ENCODE peak calls at places on chromosomes 11 and 22, in ten cellular contexts. F is AG09309, Y is IMR-90, H is AG10803, K is choroid plexus epithelial cell, B is lower lobe of right lung, C is SK-N-SH, Z is foreskin fibroblast, S is fibroblast of mammary gland, J is iPS DF 6.9. O is an unnamed sample.

GRCh38 chr22:36470994-36471331 is 10.5 kb downstream of the TXN2 start:
- DNase-seq in F (no peak), Y (peak), H (peak), K (peak), B (no peak), C (no peak), Z (no peak), S (peak), J (no peak), O (no peak)

GRCh38 chr11:90341986-90342385 is 119.1 kb upstream of the CHORDC1 start:
- DNase-seq in F (no peak), Y (no peak), H (no peak), K (no peak), B (no peak), C (no peak), Z (no peak), S (no peak), J (no peak), O (no peak)

GRCh38 chr22:43241138-43241597 is 54.2 kb upstream of the TTLL12 start:
- DNase-seq in F (no peak), Y (no peak), H (no peak), K (no peak), B (peak), C (no peak), Z (no peak), S (no peak), J (no peak), O (no peak)

GRCh38 chr11:17418437-17418836 is 30.0 kb upstream of the KCNJ11 start:
- DNase-seq in F (no peak), Y (no peak), H (no peak), K (no peak), B (no peak), C (no peak), Z (no peak), S (no peak), J (no peak), O (no peak)

GRCh38 chr11:28107331-28107725 is 628 bp downstream of the KIF18A start:
- DNase-seq in F (no peak), Y (peak), H (peak), K (peak), B (no peak), C (peak), Z (no peak), S (peak), J (no peak), O (peak)

GRCh38 chr11:119356349-119357031 is 10.0 kb upstream of the MFRP start:
- DNase-seq in F (no peak), Y (peak), H (peak), K (peak), B (peak), C (peak), Z (peak), S (peak), J (no peak), O (peak)

GRCh38 chr22:45450101-45450785 is 36.8 kb downstream of the RIBC2 start:
- DNase-seq in F (no peak), Y (no peak), H (peak), K (no peak), B (no peak), C (no peak), Z (peak), S (peak), J (no peak), O (no peak)

GRCh38 chr11:111911563-111912401 is at the start of gene CRYAB:
- DNase-seq in F (peak), Y (peak), H (peak), K (peak), B (peak), C (no peak), Z (peak), S (peak), J (no peak), O (no peak)

GRCh38 chr11:119571311-119571710 is 148.3 kb upstream of the THY1 start:
- DNase-seq in F (no peak), Y (no peak), H (no peak), K (no peak), B (no peak), C (no peak), Z (no peak), S (no peak), J (no peak), O (no peak)

GRCh38 chr11:95698939-95699562 is 90.5 kb downstream of the FAM76B start:
- DNase-seq in F (no peak), Y (peak), H (peak), K (peak), B (no peak), C (no peak), Z (peak), S (peak), J (no peak), O (no peak)

GRCh38 chr22:42270512-42271190 is at the start of gene TCF20:
- DNase-seq in F (no peak), Y (peak), H (peak), K (peak), B (peak), C (peak), Z (peak), S (peak), J (no peak), O (peak)

GRCh38 chr11:75815345-75815983 is 454 bp downstream of the UVRAG start:
- DNase-seq in F (no peak), Y (peak), H (peak), K (peak), B (peak), C (no peak), Z (no peak), S (peak), J (no peak), O (no peak)

GRCh38 chr11:61473370-61474025 is 35.1 kb upstream of the LRRC10B start:
- DNase-seq in F (no peak), Y (peak), H (no peak), K (no peak), B (no peak), C (no peak), Z (peak), S (peak), J (no peak), O (no peak)

GRCh38 chr11:46369458-46370152 is 11.9 kb upstream of the MDK start:
- DNase-seq in F (no peak), Y (peak), H (peak), K (peak), B (no peak), C (peak), Z (peak), S (peak), J (no peak), O (peak)

GRCh38 chr22:29062286-29062949 is 787 bp upstream of the C22orf31 start:
- DNase-seq in F (no peak), Y (no peak), H (no peak), K (no peak), B (no peak), C (no peak), Z (peak), S (no peak), J (no peak), O (no peak)

GRCh38 chr11:102564110-102564509 is 33.6 kb upstream of the MMP7 start:
- DNase-seq in F (peak), Y (peak), H (peak), K (peak), B (no peak), C (no peak), Z (peak), S (peak), J (no peak), O (no peak)

GRCh38 chr22:28882878-28883656 is at the start of gene ZNRF3:
- DNase-seq in F (peak), Y (peak), H (peak), K (peak), B (peak), C (peak), Z (peak), S (peak), J (no peak), O (peak)

GRCh38 chr22:32706149-32706548 is 95.4 kb upstream of the TIMP3 start:
- DNase-seq in F (no peak), Y (no peak), H (no peak), K (no peak), B (no peak), C (no peak), Z (no peak), S (peak), J (no peak), O (no peak)

GRCh38 chr11:2443881-2444300 is 423 bp downstream of the TRPM5 start:
- DNase-seq in F (no peak), Y (no peak), H (no peak), K (no peak), B (peak), C (no peak), Z (no peak), S (no peak), J (no peak), O (no peak)

GRCh38 chr11:2445107-2445947 is 519 bp downstream of the KCNQ1 start:
- DNase-seq in F (no peak), Y (no peak), H (no peak), K (no peak), B (peak), C (no peak), Z (no peak), S (no peak), J (no peak), O (no peak)

GRCh38 chr11:2443406-2443805 is 908 bp downstream of the TRPM5 start:
- DNase-seq in F (no peak), Y (no peak), H (no peak), K (no peak), B (peak), C (no peak), Z (no peak), S (no peak), J (no peak), O (no peak)

GRCh38 chr11:2445948-2446551 is 1.2 kb downstream of the KCNQ1 start:
- DNase-seq in F (no peak), Y (no peak), H (no peak), K (no peak), B (peak), C (peak), Z (no peak), S (no peak), J (no peak), O (no peak)

GRCh38 chr11:2444301-2445106 is at the start of the genes KCNQ1 and TRPM5:
- DNase-seq in F (no peak), Y (no peak), H (no peak), K (no peak), B (peak), C (peak), Z (peak), S (no peak), J (no peak), O (no peak)
- H3K4me3 ChIP-seq in F (no peak), Y (no peak), H (no peak), K (no peak), B (peak), C (peak), Z (no peak), S (no peak), J (peak), O (no peak)

GRCh38 chr11:57309106-57310059 is 15.4 kb downstream of the TNKS1BP1 start:
- DNase-seq in F (no peak), Y (no peak), H (no peak), K (no peak), B (no peak), C (no peak), Z (no peak), S (no peak), J (no peak), O (no peak)
- H3K4me3 ChIP-seq in F (no peak), Y (no peak), H (no peak), K (no peak), B (no peak), C (no peak), Z (no peak), S (no peak), J (no peak), O (no peak)

GRCh38 chr22:37627091-37627490 is 12.4 kb upstream of the SH3BP1 start:
- DNase-seq in F (no peak), Y (no peak), H (no peak), K (no peak), B (no peak), C (no peak), Z (peak), S (no peak), J (no peak), O (no peak)
- H3K4me3 ChIP-seq in F (no peak), Y (no peak), H (no peak), K (no peak), B (no peak), C (no peak), Z (no peak), S (no peak), J (no peak), O (peak)

DNA sequence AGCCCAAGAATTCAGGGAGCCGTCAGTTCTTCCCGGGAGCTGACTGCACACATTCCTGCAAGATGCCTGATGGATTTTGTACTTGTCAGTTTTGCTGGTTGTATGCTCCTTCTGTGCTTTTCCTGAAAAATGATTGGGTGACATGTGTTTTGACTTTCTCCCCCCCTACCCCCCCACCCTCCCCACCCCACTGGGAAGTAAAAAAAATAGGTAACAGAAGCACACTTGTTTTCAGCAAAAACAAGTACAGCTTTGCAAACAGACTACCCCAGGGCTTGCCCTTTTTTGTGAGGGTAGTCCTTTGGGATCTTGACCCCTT is 1.1 kb downstream of the PPFIA1 start:
- DNase-seq in F (no peak), Y (no peak), H (no peak), K (no peak), B (no peak), C (no peak), Z (no peak), S (no peak), J (no peak), O (no peak)
- H3K4me3 ChIP-seq in F (peak), Y (peak), H (peak), K (peak), B (peak), C (peak), Z (peak), S (peak), J (peak), O (peak)

GRCh38 chr22:30927806-30928205 is 40.8 kb downstream of the MORC2 start:
- DNase-seq in F (no peak), Y (no peak), H (no peak), K (no peak), B (no peak), C (no peak), Z (no peak), S (no peak), J (no peak), O (no peak)

GRCh38 chr22:30928401-30928800 is 40.2 kb downstream of the MORC2 start:
- DNase-seq in F (no peak), Y (no peak), H (no peak), K (no peak), B (no peak), C (no peak), Z (no peak), S (no peak), J (no peak), O (no peak)

GRCh38 chr22:30923168-30923900 is 45.2 kb downstream of the MORC2 start:
- DNase-seq in F (no peak), Y (no peak), H (no peak), K (no peak), B (no peak), C (no peak), Z (no peak), S (no peak), J (no peak), O (no peak)

GRCh38 chr22:30926706-30927105 is 41.9 kb downstream of the MORC2 start:
- DNase-seq in F (no peak), Y (no peak), H (no peak), K (no peak), B (no peak), C (no peak), Z (no peak), S (no peak), J (no peak), O (no peak)

DNA sequence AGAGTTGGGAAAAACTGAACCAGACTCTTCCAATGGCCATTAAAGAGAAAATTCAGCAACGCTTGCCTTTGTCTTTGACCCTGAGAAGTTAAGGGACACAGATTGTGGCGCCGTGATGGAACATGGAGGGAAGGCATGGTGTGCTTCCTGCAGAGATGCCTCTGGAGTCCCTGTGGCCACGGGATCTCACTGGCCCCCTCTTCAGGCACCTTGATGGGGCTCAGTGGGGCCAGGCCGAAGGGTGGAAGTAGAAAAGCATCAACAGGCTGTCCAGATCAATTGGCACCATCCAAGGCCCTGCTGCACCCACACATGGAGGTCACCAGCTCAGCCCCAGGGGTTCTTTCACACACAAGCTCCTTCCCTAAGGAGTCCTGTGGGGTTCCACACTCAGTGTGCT is 42.9 kb downstream of the MORC2 start:
- DNase-seq in F (no peak), Y (no peak), H (no peak), K (no peak), B (no peak), C (no peak), Z (no peak), S (no peak), J (no peak), O (no peak)
- H3K4me3 ChIP-seq in F (no peak), Y (no peak), H (no peak), K (no peak), B (no peak), C (no peak), Z (no peak), S (no peak), J (no peak), O (no peak)

GRCh38 chr11:107293677-107294344 is 163.8 kb downstream of the CWF19L2 start:
- DNase-seq in F (no peak), Y (no peak), H (no peak), K (no peak), B (no peak), C (no peak), Z (no peak), S (no peak), J (no peak), O (no peak)
- H3K4me3 ChIP-seq in F (no peak), Y (no peak), H (no peak), K (no peak), B (no peak), C (no peak), Z (no peak), S (no peak), J (no peak), O (no peak)

GRCh38 chr11:122976396-122976733 is 5.3 kb downstream of the BSX start:
- DNase-seq in F (no peak), Y (no peak), H (no peak), K (no peak), B (no peak), C (no peak), Z (no peak), S (no peak), J (no peak), O (no peak)

GRCh38 chr11:122979103-122979814 is 2.4 kb downstream of the BSX start:
- DNase-seq in F (no peak), Y (no peak), H (no peak), K (no peak), B (no peak), C (no peak), Z (no peak), S (no peak), J (no peak), O (no peak)

GRCh38 chr11:122978303-122978620 is 3.4 kb downstream of the BSX start:
- DNase-seq in F (no peak), Y (no peak), H (no peak), K (no peak), B (no peak), C (no peak), Z (no peak), S (no peak), J (no peak), O (no peak)

GRCh38 chr11:122976734-122977454 is 4.7 kb downstream of the BSX start:
- DNase-seq in F (no peak), Y (no peak), H (no peak), K (no peak), B (no peak), C (peak), Z (no peak), S (no peak), J (no peak), O (no peak)

DNA sequence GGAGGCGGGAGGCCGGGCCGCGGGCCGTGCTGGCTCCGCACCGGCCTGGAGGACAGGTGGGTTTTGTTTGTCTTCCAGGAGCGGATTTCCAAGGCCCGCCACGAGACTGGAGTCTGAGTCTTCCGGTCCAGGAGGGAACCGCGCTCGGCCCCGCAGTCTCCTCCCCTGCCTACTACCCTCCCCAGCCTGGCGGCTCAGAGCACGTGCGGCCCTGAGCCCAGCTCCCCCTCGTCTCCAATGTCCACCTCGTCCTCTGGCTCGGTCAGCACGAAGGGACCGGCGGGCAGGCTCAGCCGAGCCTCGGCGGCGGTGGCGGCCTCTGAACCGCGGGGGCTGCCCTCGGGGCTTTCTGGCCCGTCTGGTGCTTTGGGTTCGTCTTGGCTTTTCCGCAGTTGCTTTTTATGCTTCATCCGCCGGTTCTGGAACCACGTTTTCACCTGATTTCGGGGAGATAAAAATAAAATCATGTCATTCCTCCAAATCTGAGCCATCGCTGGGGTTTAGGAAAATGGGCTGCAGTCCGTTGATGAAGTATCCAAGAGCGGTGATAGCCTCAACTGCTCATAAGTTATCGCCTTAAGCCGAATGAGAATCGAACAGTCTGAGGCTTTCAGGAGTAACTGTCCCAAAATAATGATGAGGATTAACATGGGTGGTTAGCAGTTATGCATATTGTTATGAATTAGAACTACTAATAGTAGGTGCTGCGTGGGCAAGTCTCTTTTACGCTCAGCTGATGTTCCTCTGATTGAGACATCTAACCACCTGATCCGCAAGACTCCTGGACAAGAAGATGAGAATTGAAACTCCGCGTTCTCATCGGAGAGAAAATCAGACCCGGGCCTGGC is 4.0 kb downstream of the BSX start:
- DNase-seq in F (no peak), Y (no peak), H (no peak), K (no peak), B (no peak), C (peak), Z (no peak), S (no peak), J (no peak), O (no peak)
- H3K4me3 ChIP-seq in F (no peak), Y (no peak), H (no peak), K (no peak), B (peak), C (no peak), Z (no peak), S (no peak), J (peak), O (no peak)

DNA sequence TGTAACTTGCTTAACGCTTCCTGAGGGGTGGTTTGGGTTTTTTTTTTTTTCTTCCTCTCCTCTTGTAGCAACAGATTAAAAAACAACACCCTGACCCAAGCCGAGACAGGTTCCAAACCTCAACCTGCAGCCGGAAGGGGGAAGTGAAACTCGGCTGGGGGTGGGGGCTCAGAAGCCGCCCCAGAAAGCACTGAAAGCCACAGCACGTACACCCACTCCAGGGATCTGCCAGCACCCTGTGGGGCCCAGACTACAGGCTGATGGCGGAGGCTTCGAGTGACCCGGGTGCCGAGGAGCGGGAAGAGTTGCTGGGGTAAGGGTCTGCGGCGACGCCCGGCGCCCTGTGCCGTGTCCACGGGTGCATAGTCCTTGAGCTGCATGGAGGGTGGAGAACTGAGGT is at the start of gene LSP1:
- DNase-seq in F (no peak), Y (no peak), H (no peak), K (no peak), B (peak), C (no peak), Z (no peak), S (no peak), J (no peak), O (peak)
- H3K4me3 ChIP-seq in F (no peak), Y (no peak), H (no peak), K (no peak), B (peak), C (no peak), Z (no peak), S (no peak), J (no peak), O (peak)